ENCODE peak calls at places on chromosome 20, in four cellular contexts. B, H, I and Y are unnamed samples.

GRCh38 chr20:4689224-4689623 is 32.5 kb upstream of the PRND start:
- DNase-seq in H (no peak), I (no peak), B (no peak), Y (no peak)

GRCh38 chr20:24956001-24956761 is 7.1 kb downstream of the CST7 start:
- DNase-seq in H (no peak), I (peak), B (no peak), Y (no peak)

GRCh38 chr20:49385471-49385870 is 97.0 kb downstream of the KCNB1 start:
- DNase-seq in I (no peak), B (no peak), H (no peak), Y (no peak)

GRCh38 chr20:25214416-25214770 is 18.9 kb downstream of the ENTPD6 start:
- DNase-seq in B (no peak), H (no peak), I (no peak), Y (no peak)

GRCh38 chr20:54514020-54514607 is 38.7 kb downstream of the DOK5 start:
- DNase-seq in H (no peak), B (no peak), I (no peak), Y (no peak)

GRCh38 chr20:49888341-49889244 is 26.7 kb downstream of the SPATA2 start:
- DNase-seq in H (no peak), I (no peak), B (no peak), Y (no peak)

GRCh38 chr20:50321797-50322480 is 131.3 kb downstream of the CEBPB start:
- DNase-seq in B (peak), H (no peak), I (no peak), Y (peak)

GRCh38 chr20:13718161-13718560 is 66.6 kb downstream of the ESF1 start:
- DNase-seq in I (no peak), H (no peak), B (no peak), Y (no peak)

GRCh38 chr20:4289875-4290274 is 274.5 kb upstream of the RNF24 start:
- DNase-seq in H (no peak), B (no peak), I (no peak), Y (no peak)

GRCh38 chr20:36392989-36393388 is 86.8 kb downstream of the DLGAP4 start:
- DNase-seq in I (no peak), H (no peak), B (no peak), Y (no peak)

GRCh38 chr20:50194831-50195523 is 4.3 kb downstream of the CEBPB start:
- DNase-seq in I (no peak), H (no peak), B (no peak), Y (peak)

GRCh38 chr20:33600414-33600813 is 61.7 kb upstream of the C20orf144 start:
- DNase-seq in B (no peak), I (no peak), H (no peak), Y (no peak)

GRCh38 chr20:47785900-47786762 is 850 bp upstream of the SULF2 start:
- DNase-seq in B (peak), H (peak), I (peak), Y (peak)

GRCh38 chr20:11128131-11128831 is 454.5 kb upstream of the JAG1 start:
- DNase-seq in H (no peak), I (no peak), B (no peak), Y (no peak)

GRCh38 chr20:5065489-5066383 is 54.0 kb downstream of the PCNA start:
- DNase-seq in I (peak), H (peak), B (no peak), Y (peak)

GRCh38 chr20:4601630-4602296 is 119.9 kb upstream of the PRND start:
- DNase-seq in I (no peak), H (peak), B (no peak), Y (no peak)

GRCh38 chr20:25284131-25284601 is 36.3 kb downstream of the PYGB start:
- DNase-seq in I (no peak), B (peak), H (peak), Y (no peak)

GRCh38 chr20:38843346-38843745 is 37.8 kb downstream of the PPP1R16B start:
- DNase-seq in B (no peak), I (no peak), H (no peak), Y (no peak)

GRCh38 chr20:24095753-24096152 is 107.2 kb upstream of the GGTLC1 start:
- DNase-seq in H (peak), B (no peak), I (no peak), Y (no peak)

GRCh38 chr20:22555791-22556564 is 28.4 kb downstream of the FOXA2 start:
- DNase-seq in H (no peak), B (no peak), I (no peak), Y (peak)
- H3K4me3 ChIP-seq in H (no peak), B (no peak), I (no peak), Y (no peak)

GRCh38 chr20:20712474-20713243 is at the start of gene RALGAPA2:
- DNase-seq in I (peak), B (peak), H (peak), Y (peak)
- TF ChIP-seq CTCF in I (no peak), B (no peak), H (no peak), Y (peak)

DNA sequence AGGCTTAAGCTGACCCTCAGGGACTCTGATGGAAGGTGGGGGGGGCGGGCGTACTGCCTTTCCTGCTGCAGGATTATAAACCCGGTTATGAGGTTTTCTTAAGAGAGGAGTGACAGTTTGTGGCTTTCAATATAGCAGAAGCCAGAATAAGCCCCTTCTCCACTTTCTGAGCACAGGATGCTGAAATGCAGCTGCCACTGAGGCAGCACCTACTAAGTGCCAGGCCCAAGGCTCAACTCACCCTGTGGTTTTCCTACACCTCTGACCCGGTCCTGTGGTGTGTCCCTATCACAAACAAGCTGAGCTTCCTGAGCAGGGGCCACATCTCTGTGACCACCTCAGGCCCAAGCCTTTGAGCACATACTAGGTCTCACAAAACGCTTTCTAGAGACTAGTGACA is 59.6 kb upstream of the NFATC2 start:
- DNase-seq in H (no peak), I (no peak), B (no peak), Y (no peak)
- H3K27ac ChIP-seq in H (no peak), I (no peak), B (no peak), Y (no peak)

DNA sequence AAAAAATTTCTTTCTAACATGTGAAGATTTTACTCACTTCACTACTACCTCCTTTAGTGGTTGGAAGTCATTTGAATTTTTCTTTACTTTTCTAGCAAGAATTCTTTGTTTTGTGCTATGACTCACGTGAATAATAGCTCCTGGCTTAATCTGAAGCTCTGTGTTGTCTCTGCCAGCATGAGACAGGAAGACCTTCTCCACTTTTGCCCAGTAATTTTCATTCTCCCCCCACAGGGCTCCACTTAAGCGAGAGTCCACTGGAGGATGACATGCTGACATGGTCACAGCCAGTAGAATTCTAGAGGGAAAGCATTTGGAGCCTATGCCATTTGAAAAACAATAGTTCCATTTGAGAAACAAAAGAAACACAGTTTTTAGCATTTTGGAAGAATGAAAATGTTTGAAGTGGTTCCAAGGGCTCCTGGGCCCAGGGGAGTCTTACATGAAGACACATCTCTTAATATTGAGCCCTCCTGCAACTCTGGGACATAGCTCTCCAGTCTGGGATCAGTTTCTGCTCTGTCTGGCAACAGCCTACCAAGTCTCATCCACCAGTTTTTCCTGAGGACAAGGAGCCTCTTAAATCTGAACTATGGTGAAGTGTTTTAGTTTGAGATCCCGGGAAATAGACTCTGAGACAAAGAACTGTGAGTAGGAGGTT is 231.4 kb downstream of the PAX1 start:
- DNase-seq in I (no peak), B (no peak), H (no peak), Y (no peak)
- H3K4me3 ChIP-seq in I (no peak), B (no peak), H (no peak), Y (no peak)

DNA sequence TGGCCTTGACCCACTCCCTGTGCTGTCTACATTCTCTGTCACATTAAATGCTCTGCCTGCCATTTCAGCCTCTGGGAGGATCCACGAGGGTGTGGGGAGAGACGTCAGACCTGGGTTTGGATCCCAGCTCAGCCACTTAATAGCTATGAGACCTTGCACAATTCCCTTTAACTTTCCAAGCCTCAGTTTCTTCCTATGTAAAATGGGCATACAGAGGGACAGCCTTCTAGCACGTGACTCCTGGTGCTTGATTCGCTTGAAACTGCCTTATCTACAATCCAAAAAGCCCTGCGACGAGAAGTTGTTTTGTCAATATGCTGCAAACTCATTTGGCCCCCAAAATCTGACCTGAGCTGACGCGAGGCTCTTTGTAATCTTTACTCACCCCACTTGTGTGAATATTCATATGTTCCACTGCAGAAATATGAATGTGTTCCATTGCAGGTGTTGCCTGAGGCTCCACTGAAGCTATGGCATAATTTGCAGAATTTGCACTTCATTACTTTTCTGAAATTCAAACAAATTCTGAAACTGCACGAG is 40.1 kb downstream of the TOX2 start:
- DNase-seq in B (no peak), H (no peak), I (no peak), Y (no peak)
- TF ChIP-seq CTCF in B (no peak), H (no peak), I (no peak), Y (no peak)

GRCh38 chr20:62320581-62321354 is 18.0 kb downstream of the ADRM1 start:
- DNase-seq in H (no peak), B (no peak), I (no peak), Y (no peak)
- H3K27ac ChIP-seq in H (no peak), B (no peak), I (no peak), Y (no peak)

GRCh38 chr20:20452254-20452676 is 84.4 kb downstream of the INSM1 start:
- DNase-seq in B (no peak), H (peak), I (no peak), Y (no peak)
- H3K4me3 ChIP-seq in B (no peak), H (no peak), I (no peak), Y (no peak)